ENCODE peak calls at places on chromosomes 4 and X, in six cellular contexts. One of them, this sample, is unnamed.

GRCh38 chr4:850323-850945 is 24.5 kb upstream of the CPLX1 start:
- DNase-seq in activated B cell treated with CpG ODN at 0.5 μM for 24 hours: no peak
- DNase-seq in tibial nerve: no peak
- DNase-seq in activated CD8-positive, alpha-beta memory T cell treated with anti-CD3 and anti-CD28 coated beads for 48 hours: no peak
- DNase-seq in epithelial cell of esophagus: no peak
- DNase-seq in BJ: no peak
- DNase-seq in this sample: no peak

GRCh38 chr4:20687894-20688293 is 12.4 kb upstream of the PACRGL start:
- DNase-seq in activated B cell treated with CpG ODN at 0.5 μM for 24 hours: no peak
- DNase-seq in tibial nerve: no peak
- DNase-seq in activated CD8-positive, alpha-beta memory T cell treated with anti-CD3 and anti-CD28 coated beads for 48 hours: no peak
- DNase-seq in epithelial cell of esophagus: peak; percentile 26
- DNase-seq in BJ: peak; percentile 36
- DNase-seq in this sample: peak; percentile 21

GRCh38 chr4:40731792-40732245 is 17.9 kb upstream of the NSUN7 start:
- DNase-seq in activated B cell treated with CpG ODN at 0.5 μM for 24 hours: no peak
- DNase-seq in tibial nerve: no peak
- DNase-seq in activated CD8-positive, alpha-beta memory T cell treated with anti-CD3 and anti-CD28 coated beads for 48 hours: no peak
- DNase-seq in epithelial cell of esophagus: no peak
- DNase-seq in BJ: no peak
- DNase-seq in this sample: no peak

GRCh38 chrX:131650637-131651410 is 107.0 kb downstream of the OR13H1 start:
- DNase-seq in activated B cell treated with CpG ODN at 0.5 μM for 24 hours: no peak
- DNase-seq in tibial nerve: no peak
- DNase-seq in activated CD8-positive, alpha-beta memory T cell treated with anti-CD3 and anti-CD28 coated beads for 48 hours: no peak
- DNase-seq in epithelial cell of esophagus: peak; percentile 9
- DNase-seq in BJ: no peak
- DNase-seq in this sample: no peak

GRCh38 chrX:71622347-71623104 is 4.2 kb upstream of the CXCR3 start:
- DNase-seq in activated B cell treated with CpG ODN at 0.5 μM for 24 hours: peak; percentile 25
- DNase-seq in tibial nerve: peak; percentile 47
- DNase-seq in activated CD8-positive, alpha-beta memory T cell treated with anti-CD3 and anti-CD28 coated beads for 48 hours: peak; percentile 65
- DNase-seq in epithelial cell of esophagus: peak; percentile 41
- DNase-seq in BJ: no peak
- DNase-seq in this sample: peak; percentile 60

GRCh38 chr4:78766026-78766425 is 10.1 kb upstream of the BMP2K start:
- DNase-seq in activated B cell treated with CpG ODN at 0.5 μM for 24 hours: no peak
- DNase-seq in tibial nerve: no peak
- DNase-seq in activated CD8-positive, alpha-beta memory T cell treated with anti-CD3 and anti-CD28 coated beads for 48 hours: no peak
- DNase-seq in epithelial cell of esophagus: no peak
- DNase-seq in BJ: no peak
- DNase-seq in this sample: no peak

GRCh38 chr4:98838977-98839618 is 89.8 kb downstream of the EIF4E start:
- DNase-seq in activated B cell treated with CpG ODN at 0.5 μM for 24 hours: no peak
- DNase-seq in tibial nerve: no peak
- DNase-seq in activated CD8-positive, alpha-beta memory T cell treated with anti-CD3 and anti-CD28 coated beads for 48 hours: no peak
- DNase-seq in epithelial cell of esophagus: peak; percentile 34
- DNase-seq in BJ: no peak
- DNase-seq in this sample: peak; percentile 24

GRCh38 chr4:108036252-108036651 is 46.6 kb downstream of the HADH start:
- DNase-seq in activated B cell treated with CpG ODN at 0.5 μM for 24 hours: no peak
- DNase-seq in tibial nerve: no peak
- DNase-seq in activated CD8-positive, alpha-beta memory T cell treated with anti-CD3 and anti-CD28 coated beads for 48 hours: no peak
- DNase-seq in epithelial cell of esophagus: no peak
- DNase-seq in BJ: no peak
- DNase-seq in this sample: no peak

GRCh38 chrX:115896362-115896761 is 274.2 kb upstream of the AGTR2 start:
- DNase-seq in activated B cell treated with CpG ODN at 0.5 μM for 24 hours: no peak
- DNase-seq in tibial nerve: no peak
- DNase-seq in activated CD8-positive, alpha-beta memory T cell treated with anti-CD3 and anti-CD28 coated beads for 48 hours: no peak
- DNase-seq in epithelial cell of esophagus: no peak
- DNase-seq in BJ: no peak
- DNase-seq in this sample: no peak

GRCh38 chr4:184911310-184911709 is 85.5 kb upstream of the ACSL1 start:
- DNase-seq in activated B cell treated with CpG ODN at 0.5 μM for 24 hours: no peak
- DNase-seq in tibial nerve: no peak
- DNase-seq in activated CD8-positive, alpha-beta memory T cell treated with anti-CD3 and anti-CD28 coated beads for 48 hours: no peak
- DNase-seq in epithelial cell of esophagus: peak; percentile 91
- DNase-seq in BJ: no peak
- DNase-seq in this sample: peak; percentile 93

GRCh38 chr4:166777760-166778159 is 456.5 kb downstream of the SPOCK3 start:
- DNase-seq in activated B cell treated with CpG ODN at 0.5 μM for 24 hours: no peak
- DNase-seq in tibial nerve: no peak
- DNase-seq in activated CD8-positive, alpha-beta memory T cell treated with anti-CD3 and anti-CD28 coated beads for 48 hours: no peak
- DNase-seq in epithelial cell of esophagus: no peak
- DNase-seq in BJ: no peak
- DNase-seq in this sample: no peak

This sample was measured in MCF 10A.